ENCODE peak calls at places on chromosomes 2 and 18, in eight cellular contexts. I is iPS-NIHi11; G is stimulated activated CD8-positive, alpha-beta memory T cell treated with anti-CD3 and anti-CD28 coated beads, Interleukin-7, amount 100 ng/mL, for 1 hour; H is left ventricle myocardium inferior; V is NCI-H748 treated with DMSO at 0.1 percent for 48 hours; E is T-helper 2 cell; K is neural progenitor cell; D is LHCN-M2. P is an unnamed sample.

GRCh38 chr18:9094307-9095226 is 7.9 kb upstream of the NDUFV2 start:
- DNase-seq in I (no peak), G (no peak), H (no peak), V (no peak), E (no peak), K (no peak), D (peak; percentile 62), P (no peak)

GRCh38 chr2:231099918-231100317 is 24.9 kb downstream of the HTR2B start:
- DNase-seq in I (no peak), G (no peak), H (no peak), V (no peak), E (no peak), K (peak; percentile 41), D (no peak), P (no peak)

GRCh38 chr2:70766357-70767093 is 1.5 kb downstream of the ADD2 start:
- DNase-seq in I (no peak), G (no peak), H (no peak), V (no peak), E (no peak), K (no peak), D (no peak), P (no peak)

GRCh38 chr2:27019459-27020336 is 13.1 kb upstream of the TMEM214 start:
- DNase-seq in I (no peak), G (no peak), H (no peak), V (no peak), E (no peak), K (no peak), D (no peak), P (no peak)

GRCh38 chr18:371616-371998 is 103.8 kb upstream of the THOC1 start:
- DNase-seq in I (no peak), G (no peak), H (no peak), V (no peak), E (no peak), K (no peak), D (no peak), P (no peak)

GRCh38 chr2:132977812-132978529 is 308.0 kb upstream of the LYPD1 start:
- DNase-seq in I (no peak), G (no peak), H (no peak), V (no peak), E (no peak), K (no peak), D (peak; percentile 11), P (no peak)

GRCh38 chr2:37641582-37642111 is 29.8 kb downstream of the CDC42EP3 start:
- DNase-seq in I (no peak), G (no peak), H (no peak), V (no peak), E (no peak), K (no peak), D (peak; percentile 74), P (no peak)

GRCh38 chr2:233821709-233822100 is 32.6 kb downstream of the HJURP start:
- DNase-seq in I (no peak), G (no peak), H (no peak), V (no peak), E (no peak), K (no peak), D (no peak), P (no peak)

GRCh38 chr18:13500227-13500865 is 226.0 kb downstream of the FAM210A start:
- DNase-seq in I (peak; percentile 47), G (no peak), H (peak; percentile 59), V (peak; percentile 86), E (no peak), K (peak; percentile 68), D (peak; percentile 55), P (peak; percentile 66)

GRCh38 chr2:151408788-151409600 is 708 bp upstream of the RIF1 start:
- DNase-seq in I (peak; percentile 72), G (no peak), H (no peak), V (no peak), E (no peak), K (no peak), D (no peak), P (no peak)

GRCh38 chr18:24500766-24501165 is 40.3 kb downstream of the HRH4 start:
- DNase-seq in I (no peak), G (no peak), H (no peak), V (no peak), E (no peak), K (no peak), D (no peak), P (no peak)

GRCh38 chr2:100285691-100286090 is 36.6 kb downstream of the LONRF2 start:
- DNase-seq in I (no peak), G (no peak), H (no peak), V (no peak), E (no peak), K (no peak), D (no peak), P (no peak)

GRCh38 chr2:5974477-5974876 is 282.3 kb downstream of the SOX11 start:
- DNase-seq in I (no peak), G (no peak), H (no peak), V (no peak), E (no peak), K (no peak), D (no peak), P (no peak)

GRCh38 chr2:86301711-86302202 is 35.7 kb downstream of the REEP1 start:
- DNase-seq in I (no peak), G (no peak), H (no peak), V (no peak), E (no peak), K (peak; percentile 39), D (peak; percentile 96), P (no peak)

GRCh38 chr2:43210467-43211303 is 15.7 kb downstream of the ZFP36L2 start:
- DNase-seq in I (no peak), G (no peak), H (peak; percentile 61), V (no peak), E (no peak), K (no peak), D (no peak), P (no peak)

GRCh38 chr2:105329197-105329554 is 359 bp downstream of the TGFBRAP1 start:
- DNase-seq in I (no peak), G (no peak), H (no peak), V (no peak), E (no peak), K (no peak), D (no peak), P (no peak)

P was measured in NCI-H187 treated with DMSO at 0.1 percent for 48 hours.